ENCODE peak calls at places on chromosomes 11 and 22, in four cellular contexts. X is right atrium auricular region, P is sigmoid colon, O is neural crest cell. L is an unnamed sample.

GRCh38 chr11:64053699-64054098 is 18.0 kb downstream of the FLRT1 start:
- DNase-seq in X (no peak), P (no peak), O (no peak), L (no peak)

GRCh38 chr11:116576523-116576922 is 196.3 kb downstream of the BUD13 start:
- DNase-seq in X (no peak), P (no peak), O (no peak), L (no peak)

GRCh38 chr22:26170795-26171194 is 1.5 kb downstream of the SEZ6L start:
- DNase-seq in X (no peak), P (no peak), O (peak), L (no peak)

GRCh38 chr11:78072455-78072854 is 7.2 kb downstream of the NDUFC2 start:
- DNase-seq in X (no peak), P (no peak), O (no peak), L (no peak)

GRCh38 chr11:104957280-104957679 is 11.1 kb downstream of the CASP4 start:
- DNase-seq in X (no peak), P (no peak), O (no peak), L (no peak)

GRCh38 chr11:90874971-90875370 is 652.1 kb upstream of the CHORDC1 start:
- DNase-seq in X (no peak), P (no peak), O (no peak), L (no peak)

GRCh38 chr22:19448076-19448607 is 631 bp upstream of the C22orf39 start:
- DNase-seq in X (no peak), P (peak), O (no peak), L (no peak)

GRCh38 chr11:46003647-46004046 is 81.2 kb downstream of the LARGE2 start:
- DNase-seq in X (no peak), P (no peak), O (no peak), L (no peak)

GRCh38 chr11:45209904-45210699 is 63.7 kb downstream of the PRDM11 start:
- DNase-seq in X (peak), P (peak), O (peak), L (peak)

GRCh38 chr11:28526406-28526751 is 418.2 kb downstream of the METTL15 start:
- DNase-seq in X (no peak), P (no peak), O (no peak), L (no peak)

GRCh38 chr22:20974336-20974955 is 7.4 kb downstream of the AIFM3 start:
- DNase-seq in X (no peak), P (no peak), O (no peak), L (no peak)

GRCh38 chr22:34851918-34852662 is 213.9 kb upstream of the ISX start:
- DNase-seq in X (no peak), P (no peak), O (no peak), L (no peak)

GRCh38 chr11:18765554-18765953 is 26.0 kb downstream of the PTPN5 start:
- DNase-seq in X (no peak), P (no peak), O (no peak), L (no peak)

GRCh38 chr22:49064836-49065235 is 762.8 kb downstream of the BRD1 start:
- DNase-seq in X (no peak), P (peak), O (no peak), L (no peak)

GRCh38 chr22:22431271-22432220 is 77.0 kb downstream of the ZNF280B start:
- DNase-seq in X (peak), P (peak), O (peak), L (no peak)

GRCh38 chr11:114377612-114378267 is 22.6 kb downstream of the C11orf71 start:
- DNase-seq in X (no peak), P (no peak), O (no peak), L (no peak)

GRCh38 chr11:11496879-11497278 is 124.9 kb downstream of the GALNT18 start:
- DNase-seq in X (no peak), P (no peak), O (no peak), L (no peak)

GRCh38 chr11:117993988-117994741 is 8.0 kb downstream of the IL10RA start:
- DNase-seq in X (no peak), P (peak), O (no peak), L (no peak)

GRCh38 chr11:118166641-118167040 is 9.8 kb downstream of the SCN2B start:
- DNase-seq in X (no peak), P (no peak), O (no peak), L (no peak)

GRCh38 chr11:120142072-120142423 is 4.1 kb upstream of the TRIM29 start:
- DNase-seq in X (peak), P (no peak), O (no peak), L (no peak)

GRCh38 chr11:108239076-108239475 is 16.2 kb downstream of the ATM start:
- DNase-seq in X (no peak), P (no peak), O (no peak), L (no peak)

GRCh38 chr22:25407226-25407858 is 157.1 kb upstream of the GRK3 start:
- DNase-seq in X (no peak), P (no peak), O (no peak), L (no peak)

GRCh38 chr11:27213232-27213660 is 149.8 kb downstream of the CCDC34 start:
- DNase-seq in X (no peak), P (no peak), O (no peak), L (no peak)

GRCh38 chr11:78542007-78542406 is 32.7 kb downstream of the NARS2 start:
- DNase-seq in X (no peak), P (no peak), O (no peak), L (no peak)

GRCh38 chr11:86807356-86807755 is 7.0 kb downstream of the PRSS23 start:
- DNase-seq in X (no peak), P (no peak), O (no peak), L (no peak)

GRCh38 chr11:57214494-57214893 is 22.6 kb downstream of the APLNR start:
- DNase-seq in X (no peak), P (no peak), O (no peak), L (peak)

GRCh38 chr11:112886707-112887370 is 74.4 kb upstream of the NCAM1 start:
- DNase-seq in X (no peak), P (no peak), O (no peak), L (no peak)

GRCh38 chr11:125061237-125061636 is 1.9 kb upstream of the SLC37A2 start:
- DNase-seq in X (no peak), P (no peak), O (no peak), L (no peak)

GRCh38 chr11:16924826-16925494 is 89.3 kb downstream of the PLEKHA7 start:
- DNase-seq in X (no peak), P (peak), O (peak), L (peak)

GRCh38 chr11:36391062-36391461 is 95.0 kb downstream of the PRR5L start:
- DNase-seq in X (no peak), P (no peak), O (no peak), L (no peak)

GRCh38 chr22:43516996-43517635 is 105.3 kb downstream of the MPPED1 start:
- DNase-seq in X (no peak), P (no peak), O (no peak), L (no peak)

GRCh38 chr22:43516386-43516785 is 104.6 kb downstream of the MPPED1 start:
- DNase-seq in X (no peak), P (no peak), O (no peak), L (no peak)

GRCh38 chr22:43514476-43515157 is 102.8 kb downstream of the MPPED1 start:
- DNase-seq in X (no peak), P (no peak), O (no peak), L (no peak)

GRCh38 chr22:43515411-43515810 is 103.6 kb downstream of the MPPED1 start:
- DNase-seq in X (no peak), P (no peak), O (no peak), L (no peak)

GRCh38 chr22:43515902-43516301 is 104.1 kb downstream of the MPPED1 start:
- DNase-seq in X (no peak), P (no peak), O (no peak), L (no peak)
- TF ChIP-seq CTCF in X (no peak), P (no peak), O (no peak), L (no peak)

GRCh38 chr22:46660604-46661201 is 40.5 kb downstream of the GRAMD4 start:
- DNase-seq in X (no peak), P (no peak), O (no peak), L (no peak)
- TF ChIP-seq CTCF in X (no peak), P (no peak), O (no peak), L (no peak)

GRCh38 chr11:69037074-69037473 is 11.7 kb upstream of the TPCN2 start:
- DNase-seq in X (no peak), P (peak), O (no peak), L (no peak)

GRCh38 chr11:69034123-69034522 is 14.6 kb upstream of the TPCN2 start:
- DNase-seq in X (no peak), P (no peak), O (no peak), L (no peak)

GRCh38 chr11:69033431-69033830 is 15.3 kb upstream of the TPCN2 start:
- DNase-seq in X (no peak), P (no peak), O (no peak), L (no peak)

GRCh38 chr11:69035959-69036340 is 12.8 kb upstream of the TPCN2 start:
- DNase-seq in X (no peak), P (peak), O (no peak), L (no peak)

GRCh38 chr11:69035150-69035958 is 13.4 kb upstream of the TPCN2 start:
- DNase-seq in X (no peak), P (peak), O (no peak), L (no peak)
- TF ChIP-seq CTCF in X (no peak), P (no peak), O (no peak), L (no peak)

GRCh38 chr11:20137637-20138036 is 22.6 kb downstream of the DBX1 start:
- DNase-seq in X (no peak), P (no peak), O (no peak), L (no peak)

GRCh38 chr11:20134991-20135736 is 25.1 kb downstream of the DBX1 start:
- DNase-seq in X (no peak), P (no peak), O (no peak), L (no peak)

GRCh38 chr11:20127671-20128527 is 32.4 kb downstream of the DBX1 start:
- DNase-seq in X (peak), P (peak), O (peak), L (peak)

GRCh38 chr11:20131744-20132666 is 28.3 kb downstream of the DBX1 start:
- DNase-seq in X (peak), P (peak), O (peak), L (no peak)

GRCh38 chr11:20132667-20133039 is 27.6 kb downstream of the DBX1 start:
- DNase-seq in X (no peak), P (no peak), O (no peak), L (no peak)
- TF ChIP-seq CTCF in X (no peak), P (no peak), O (peak), L (no peak)

GRCh38 chr11:82807646-82808045 is 74.0 kb upstream of the FAM181B start:
- DNase-seq in X (no peak), P (no peak), O (no peak), L (no peak)

GRCh38 chr11:82810326-82810725 is 76.7 kb upstream of the FAM181B start:
- DNase-seq in X (no peak), P (no peak), O (no peak), L (no peak)

GRCh38 chr11:82814379-82814778 is 80.7 kb upstream of the FAM181B start:
- DNase-seq in X (no peak), P (no peak), O (no peak), L (no peak)

GRCh38 chr11:82811369-82811768 is 77.7 kb upstream of the FAM181B start:
- DNase-seq in X (no peak), P (no peak), O (no peak), L (no peak)

GRCh38 chr11:82810738-82811137 is 77.1 kb upstream of the FAM181B start:
- DNase-seq in X (no peak), P (no peak), O (no peak), L (no peak)
- TF ChIP-seq CTCF in X (no peak), P (no peak), O (no peak), L (no peak)